ENCODE peak calls at places on chromosomes 1 and 21, in four cellular contexts. K, L, W and D are unnamed samples.

GRCh38 chr1:40379785-40380452 is 6.4 kb downstream of the SMAP2 start:
- DNase-seq in K (no peak), L (no peak), W (no peak), D (no peak)

GRCh38 chr1:80582980-80583379 is 1217.8 kb upstream of the ADGRL2 start:
- DNase-seq in K (no peak), L (no peak), W (no peak), D (no peak)

GRCh38 chr21:36791695-36792451 is 93.0 kb downstream of the SIM2 start:
- DNase-seq in K (no peak), L (no peak), W (no peak), D (no peak)

GRCh38 chr1:31870086-31870736 is 54.4 kb upstream of the SPOCD1 start:
- DNase-seq in K (no peak), L (no peak), W (no peak), D (no peak)

GRCh38 chr1:34924759-34925555 is 4.5 kb downstream of the DLGAP3 start:
- DNase-seq in K (no peak), L (peak; percentile 29), W (no peak), D (peak; percentile 3)

GRCh38 chr21:41497008-41497407 is 10.9 kb downstream of the TMPRSS2 start:
- DNase-seq in K (no peak), L (no peak), W (no peak), D (no peak)

GRCh38 chr1:29516063-29516820 is 279.9 kb downstream of the PTPRU start:
- DNase-seq in K (no peak), L (no peak), W (no peak), D (no peak)

GRCh38 chr1:179036844-179037465 is 11.3 kb downstream of the FAM20B start:
- DNase-seq in K (no peak), L (no peak), W (no peak), D (no peak)

GRCh38 chr21:37032877-37033471 is 26.5 kb downstream of the RIPPLY3 start:
- DNase-seq in K (no peak), L (no peak), W (no peak), D (no peak)

GRCh38 chr1:67476006-67476482 is 45.8 kb upstream of the SERBP1 start:
- DNase-seq in K (no peak), L (no peak), W (no peak), D (no peak)

GRCh38 chr1:202576816-202577215 is 133.4 kb downstream of the SYT2 start:
- DNase-seq in K (no peak), L (no peak), W (no peak), D (no peak)

GRCh38 chr1:199766219-199766792 is 261.2 kb upstream of the NR5A2 start:
- DNase-seq in K (no peak), L (no peak), W (no peak), D (no peak)

GRCh38 chr1:150322310-150322709 is 977 bp downstream of the PRPF3 start:
- DNase-seq in K (no peak), L (no peak), W (no peak), D (no peak)

GRCh38 chr1:113141650-113142473 is 68.9 kb downstream of the LRIG2 start:
- DNase-seq in K (no peak), L (no peak), W (no peak), D (no peak)

GRCh38 chr1:15276691-15277090 is 29.7 kb downstream of the FHAD1 start:
- DNase-seq in K (no peak), L (no peak), W (no peak), D (no peak)

GRCh38 chr1:180539103-180539502 is 19.7 kb upstream of the OVAAL start:
- DNase-seq in K (no peak), L (no peak), W (no peak), D (no peak)

GRCh38 chr1:231750818-231751623 is 124.4 kb downstream of the DISC1 start:
- DNase-seq in K (no peak), L (no peak), W (no peak), D (no peak)

GRCh38 chr21:42340187-42340586 is 10.6 kb downstream of the TFF2 start:
- DNase-seq in K (no peak), L (no peak), W (no peak), D (no peak)

GRCh38 chr1:76763678-76764077 is 103.6 kb upstream of the ST6GALNAC5 start:
- DNase-seq in K (no peak), L (no peak), W (no peak), D (no peak)

GRCh38 chr1:47844556-47844950 is 152.6 kb downstream of the TRABD2B start:
- DNase-seq in K (no peak), L (no peak), W (no peak), D (no peak)

GRCh38 chr1:58442114-58442513 is 104.4 kb downstream of the OMA1 start:
- DNase-seq in K (no peak), L (no peak), W (no peak), D (no peak)

GRCh38 chr1:200298242-200298641 is 111.6 kb downstream of the ZNF281 start:
- DNase-seq in K (no peak), L (no peak), W (no peak), D (no peak)

GRCh38 chr1:227793948-227794812 is 21.3 kb upstream of the PRSS38 start:
- DNase-seq in K (no peak), L (no peak), W (no peak), D (no peak)

GRCh38 chr1:39899611-39900538 is 1.8 kb downstream of the MYCL start:
- DNase-seq in K (no peak), L (no peak), W (no peak), D (no peak)

GRCh38 chr1:81670286-81670685 is 130.4 kb upstream of the ADGRL2 start:
- DNase-seq in K (no peak), L (no peak), W (no peak), D (no peak)

GRCh38 chr1:77975386-77975785 is 3.5 kb downstream of the FUBP1 start:
- DNase-seq in K (no peak), L (no peak), W (no peak), D (no peak)

GRCh38 chr1:90836345-90836679 is 119.2 kb upstream of the BARHL2 start:
- DNase-seq in K (no peak), L (no peak), W (no peak), D (no peak)

GRCh38 chr1:234702342-234703000 is 92.5 kb upstream of the IRF2BP2 start:
- DNase-seq in K (no peak), L (no peak), W (no peak), D (no peak)

GRCh38 chr1:63827411-63828321 is 53.8 kb downstream of the ROR1 start:
- DNase-seq in K (no peak), L (no peak), W (no peak), D (no peak)

GRCh38 chr1:229114315-229114714 is 156.6 kb upstream of the RAB4A start:
- DNase-seq in K (no peak), L (no peak), W (no peak), D (no peak)

GRCh38 chr1:153483776-153484175 is 23.3 kb upstream of the S100A7 start:
- DNase-seq in K (no peak), L (no peak), W (no peak), D (no peak)

GRCh38 chr21:45409466-45410150 is 4.6 kb downstream of the COL18A1 start:
- DNase-seq in K (no peak), L (no peak), W (no peak), D (no peak)